ENCODE peak calls at places on chromosome 13, in four cellular contexts. L is stomach; D is effector memory CD4-positive, alpha-beta T cell; Q is CD4-positive, CD25-positive, alpha-beta regulatory T cell. Y is an unnamed sample.

GRCh38 chr13:106182404-106182803 is 353.1 kb downstream of the EFNB2 start:
- DNase-seq in Q (no peak), L (no peak), D (no peak), Y (no peak)

GRCh38 chr13:92463134-92463533 is 763.5 kb upstream of the GPC6 start:
- DNase-seq in L (no peak), D (no peak), Q (no peak), Y (no peak)

GRCh38 chr13:30125422-30126073 is 181.8 kb downstream of the KATNAL1 start:
- DNase-seq in D (no peak), L (peak; percentile 58), Q (no peak), Y (peak; percentile 46)

GRCh38 chr13:91111476-91112190 is 235.9 kb upstream of the MIR17HG start:
- DNase-seq in Q (no peak), D (no peak), L (no peak), Y (no peak)

GRCh38 chr13:40484981-40485380 is 181.5 kb downstream of the FOXO1 start:
- DNase-seq in Q (no peak), L (no peak), D (no peak), Y (no peak)

GRCh38 chr13:108034909-108035308 is 180.4 kb downstream of the LIG4 start:
- DNase-seq in Q (no peak), D (no peak), L (no peak), Y (no peak)

GRCh38 chr13:36818483-36819063 is 449 bp upstream of the RFXAP start:
- DNase-seq in L (no peak), D (no peak), Q (no peak), Y (no peak)

GRCh38 chr13:22235285-22235949 is 564.5 kb downstream of the FGF9 start:
- DNase-seq in D (no peak), Q (no peak), L (no peak), Y (no peak)

GRCh38 chr13:85654227-85654626 is 145.0 kb downstream of the SLITRK6 start:
- DNase-seq in Q (no peak), L (no peak), D (no peak), Y (no peak)

GRCh38 chr13:101258071-101258470 is 158.2 kb downstream of the NALCN start:
- DNase-seq in D (peak; percentile 41), Q (no peak), L (no peak), Y (no peak)

GRCh38 chr13:57557979-57558529 is 73.5 kb upstream of the PCDH17 start:
- DNase-seq in Q (no peak), L (no peak), D (no peak), Y (no peak)

GRCh38 chr13:43537124-43537523 is 249.6 kb downstream of the ENOX1 start:
- DNase-seq in Q (no peak), L (no peak), D (no peak), Y (no peak)

GRCh38 chr13:40490086-40490723 is 176.2 kb downstream of the FOXO1 start:
- DNase-seq in Q (peak; percentile 23), D (no peak), L (peak; percentile 33), Y (no peak)

GRCh38 chr13:35979378-35979911 is 151.7 kb downstream of the DCLK1 start:
- DNase-seq in Q (no peak), D (no peak), L (peak; percentile 37), Y (no peak)

GRCh38 chr13:112183544-112184145 is 116.7 kb downstream of the SOX1 start:
- DNase-seq in Q (no peak), D (no peak), L (no peak), Y (no peak)

GRCh38 chr13:20132052-20132634 is 28.7 kb downstream of the GJA3 start:
- DNase-seq in Q (no peak), L (no peak), D (no peak), Y (no peak)

GRCh38 chr13:109273326-109273751 is 513.0 kb downstream of the IRS2 start:
- DNase-seq in D (no peak), Q (no peak), L (no peak), Y (no peak)

GRCh38 chr13:20174656-20175405 is 14.0 kb upstream of the GJA3 start:
- DNase-seq in Q (no peak), D (no peak), L (peak; percentile 89), Y (peak; percentile 94)

GRCh38 chr13:100439247-100439955 is 149.2 kb downstream of the GGACT start:
- DNase-seq in D (no peak), L (no peak), Q (no peak), Y (no peak)

GRCh38 chr13:52459668-52460067 is 4.4 kb downstream of the CKAP2 start:
- DNase-seq in Q (no peak), L (no peak), D (no peak), Y (no peak)

GRCh38 chr13:38630780-38631179 is 56.1 kb upstream of the FREM2 start:
- DNase-seq in Q (no peak), D (no peak), L (no peak), Y (no peak)

GRCh38 chr13:98495627-98496238 is 81.2 kb downstream of the STK24 start:
- DNase-seq in Q (no peak), D (no peak), L (no peak), Y (no peak)

GRCh38 chr13:65679240-65679639 is 1550.9 kb downstream of the PCDH9 start:
- DNase-seq in Q (no peak), L (no peak), D (no peak), Y (no peak)

GRCh38 chr13:56893843-56894242 is 246.9 kb upstream of the PRR20A start:
- DNase-seq in Q (no peak), L (no peak), D (no peak), Y (no peak)

GRCh38 chr13:98447881-98448641 is 128.8 kb downstream of the STK24 start:
- DNase-seq in D (no peak), Q (no peak), L (no peak), Y (no peak)

GRCh38 chr13:111114362-111115050 is 604 bp upstream of the ARHGEF7 start:
- DNase-seq in D (no peak), L (no peak), Q (no peak), Y (no peak)

GRCh38 chr13:52851153-52851962 is 2.9 kb upstream of the PCDH8 start:
- DNase-seq in Q (no peak), L (peak; percentile 32), D (no peak), Y (peak; percentile 71)

GRCh38 chr13:68697551-68697950 is 1410.1 kb upstream of the ATXN8OS start:
- DNase-seq in D (no peak), Q (no peak), L (no peak), Y (no peak)

GRCh38 chr13:72774019-72774418 is 7.7 kb downstream of the DIS3 start:
- DNase-seq in Q (no peak), L (no peak), D (no peak), Y (no peak)

GRCh38 chr13:110438211-110438610 is 123.3 kb downstream of the RAB20 start:
- DNase-seq in L (no peak), D (no peak), Q (no peak), Y (peak; percentile 71)

GRCh38 chr13:20190481-20191310 is 2.0 kb downstream of the GJB2 start:
- DNase-seq in Q (no peak), D (no peak), L (no peak), Y (no peak)

GRCh38 chr13:43191561-43191960 is 168.2 kb downstream of the DNAJC15 start:
- DNase-seq in D (no peak), Q (no peak), L (no peak), Y (no peak)

GRCh38 chr13:47455581-47455980 is 545.5 kb downstream of the SUCLA2 start:
- DNase-seq in L (no peak), Q (no peak), D (no peak), Y (peak; percentile 45)

GRCh38 chr13:98441056-98441676 is 135.7 kb downstream of the STK24 start:
- DNase-seq in L (no peak), D (no peak), Q (no peak), Y (no peak)

GRCh38 chr13:102729560-102730275 is 34.9 kb upstream of the METTL21C start:
- DNase-seq in Q (no peak), L (no peak), D (no peak), Y (no peak)
- H3K4me3 ChIP-seq in Q (no peak overlapping the region), L (no peak overlapping the region), D (no peak overlapping the region), Y (no peak overlapping the region)

GRCh38 chr13:50198508-50198907 is 183.3 kb downstream of the KCNRG start:
- DNase-seq in D (no peak), L (no peak), Q (no peak), Y (no peak)

GRCh38 chr13:50195045-50195444 is 179.8 kb downstream of the KCNRG start:
- DNase-seq in D (no peak), Q (no peak), L (no peak), Y (no peak)

GRCh38 chr13:50200562-50200961 is 185.3 kb downstream of the KCNRG start:
- DNase-seq in Q (no peak), D (no peak), L (no peak), Y (no peak)

GRCh38 chr13:50196118-50196517 is 180.9 kb downstream of the KCNRG start:
- DNase-seq in Q (no peak), L (no peak), D (no peak), Y (no peak)

GRCh38 chr13:50197705-50198104 is 182.5 kb downstream of the KCNRG start:
- DNase-seq in D (no peak), Q (no peak), L (no peak), Y (no peak)
- H3K27ac ChIP-seq in D (no peak overlapping the region), Q (no peak overlapping the region), L (no peak overlapping the region), Y (no peak overlapping the region)

GRCh38 chr13:79407349-79407979 is 1.4 kb upstream of the RBM26 start:
- DNase-seq in D (no peak), L (no peak), Q (no peak), Y (no peak)
- H3K4me3 ChIP-seq in D (no peak overlapping the region), L (no peak overlapping the region), Q (peak overlapping the region; percentile 88), Y (no peak overlapping the region)

GRCh38 chr13:27128825-27129627 is 42.6 kb downstream of the USP12 start:
- DNase-seq in D (no peak), L (no peak), Q (no peak), Y (no peak)

GRCh38 chr13:27132538-27132937 is 39.1 kb downstream of the USP12 start:
- DNase-seq in L (no peak), Q (no peak), D (no peak), Y (no peak)

GRCh38 chr13:27131202-27131623 is 40.4 kb downstream of the USP12 start:
- DNase-seq in D (peak; percentile 57), L (no peak), Q (peak; percentile 70), Y (peak; percentile 68)

GRCh38 chr13:27131906-27132305 is 39.7 kb downstream of the USP12 start:
- DNase-seq in D (no peak), Q (no peak), L (no peak), Y (no peak)

DNA sequence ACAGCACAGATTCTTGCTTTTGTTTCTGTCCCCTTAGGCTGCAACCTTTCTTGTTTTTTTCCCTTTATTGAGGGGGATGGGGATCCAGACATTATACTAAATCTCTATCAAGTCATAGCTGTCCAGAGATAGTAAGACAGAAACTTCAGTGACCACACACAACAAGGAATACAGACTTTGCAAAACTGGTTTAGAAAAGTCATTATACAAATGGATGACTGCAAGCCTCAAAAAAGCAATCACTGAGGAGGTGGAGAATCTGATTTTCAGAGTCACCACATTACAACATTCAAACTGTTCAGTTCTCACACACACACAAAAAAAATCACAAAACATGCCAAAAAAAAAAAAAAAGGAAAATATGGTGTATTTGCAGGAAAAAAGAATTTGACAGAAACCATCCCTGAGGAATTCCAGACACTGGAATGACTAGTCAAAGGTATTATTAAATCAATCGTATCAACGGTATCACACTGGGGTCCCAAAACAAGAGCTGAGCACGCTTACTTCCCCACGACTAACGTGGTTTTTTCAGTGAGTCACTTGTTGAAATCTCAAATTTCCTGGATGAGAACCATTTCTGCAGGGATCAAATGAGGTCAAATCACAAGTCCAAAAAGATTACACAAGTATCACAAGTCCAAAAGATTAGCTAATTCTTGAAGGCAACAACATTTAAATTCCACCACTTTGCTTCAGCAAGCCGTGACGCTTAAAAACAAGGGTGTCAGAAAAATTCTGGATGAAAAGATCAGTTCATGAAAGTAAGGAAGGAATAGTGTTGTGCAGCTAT is 41.2 kb downstream of the USP12 start:
- DNase-seq in D (no peak), Q (no peak), L (no peak), Y (no peak)
- H3K27ac ChIP-seq in D (no peak overlapping the region), Q (peak overlapping the region; percentile 95), L (peak overlapping the region; percentile 48), Y (peak overlapping the region; percentile 50)